ENCODE peak calls at places on chromosome 11, in seven cellular contexts. Q is HCT116, G is breast epithelium, I is tibial artery, J is heart left ventricle, B is IMR-90, D is PC-9. K is an unnamed sample.

GRCh38 chr11:14336507-14337503 is 22.2 kb downstream of the RRAS2 start:
- DNase-seq in Q (peak), G (no peak), I (no peak), J (no peak), B (peak), D (peak), K (no peak)

GRCh38 chr11:128884703-128885338 is 6.3 kb upstream of the KCNJ5 start:
- DNase-seq in Q (peak), G (peak), I (peak), J (no peak), B (peak), D (peak), K (peak)

GRCh38 chr11:8335186-8335585 is 71.5 kb upstream of the LMO1 start:
- DNase-seq in Q (no peak), G (no peak), I (no peak), J (no peak), B (no peak), D (no peak), K (no peak)

GRCh38 chr11:45468265-45468856 is 182.2 kb upstream of the SYT13 start:
- DNase-seq in Q (no peak), G (no peak), I (no peak), J (no peak), B (peak), D (no peak), K (no peak)

GRCh38 chr11:74669311-74670160 is 61.7 kb downstream of the CHRDL2 start:
- DNase-seq in Q (no peak), G (no peak), I (no peak), J (no peak), B (no peak), D (no peak), K (no peak)

GRCh38 chr11:121337078-121337477 is 44.5 kb downstream of the SC5D start:
- DNase-seq in Q (no peak), G (no peak), I (no peak), J (no peak), B (no peak), D (no peak), K (no peak)

GRCh38 chr11:76655466-76656086 is 15.0 kb downstream of the LRRC32 start:
- DNase-seq in Q (no peak), G (peak), I (no peak), J (no peak), B (no peak), D (no peak), K (no peak)

GRCh38 chr11:46491661-46492331 is 100.2 kb upstream of the CHRM4 start:
- DNase-seq in Q (no peak), G (no peak), I (no peak), J (no peak), B (peak), D (no peak), K (no peak)

GRCh38 chr11:43316451-43316850 is 4.7 kb downstream of the API5 start:
- DNase-seq in Q (no peak), G (no peak), I (no peak), J (no peak), B (peak), D (no peak), K (no peak)

GRCh38 chr11:112610996-112611795 is 350.0 kb upstream of the NCAM1 start:
- DNase-seq in Q (no peak), G (no peak), I (no peak), J (no peak), B (no peak), D (no peak), K (no peak)

GRCh38 chr11:79221417-79222130 is 219.3 kb downstream of the TENM4 start:
- DNase-seq in Q (no peak), G (no peak), I (no peak), J (no peak), B (no peak), D (no peak), K (no peak)

GRCh38 chr11:39817248-39817647 is 1642.2 kb downstream of the LRRC4C start:
- DNase-seq in Q (no peak), G (no peak), I (no peak), J (no peak), B (no peak), D (no peak), K (no peak)

GRCh38 chr11:133515075-133515474 is 17.2 kb downstream of the OPCML start:
- DNase-seq in Q (no peak), G (no peak), I (no peak), J (no peak), B (no peak), D (no peak), K (no peak)

GRCh38 chr11:61295596-61295926 is 445 bp upstream of the VWCE start:
- DNase-seq in Q (no peak), G (no peak), I (no peak), J (no peak), B (no peak), D (no peak), K (no peak)

GRCh38 chr11:71248656-71249055 is 3.7 kb downstream of the SHANK2 start:
- DNase-seq in Q (no peak), G (peak), I (peak), J (no peak), B (no peak), D (no peak), K (no peak)

GRCh38 chr11:18618341-18619025 is 15.7 kb downstream of the SPTY2D1 start:
- DNase-seq in Q (no peak), G (no peak), I (no peak), J (no peak), B (peak), D (no peak), K (no peak)

GRCh38 chr11:30155428-30155827 is 75.4 kb upstream of the FSHB start:
- DNase-seq in Q (no peak), G (no peak), I (no peak), J (no peak), B (no peak), D (no peak), K (no peak)

GRCh38 chr11:104033134-104033533 is 3.3 kb upstream of the DDI1 start:
- DNase-seq in Q (no peak), G (no peak), I (peak), J (no peak), B (peak), D (peak), K (no peak)

GRCh38 chr11:116703421-116703820 is 69.4 kb downstream of the BUD13 start:
- DNase-seq in Q (no peak), G (no peak), I (no peak), J (no peak), B (no peak), D (no peak), K (peak)

GRCh38 chr11:115941481-115941993 is 437.3 kb upstream of the CADM1 start:
- DNase-seq in Q (no peak), G (no peak), I (peak), J (peak), B (peak), D (peak), K (peak)

GRCh38 chr11:65083134-65083833 is 556 bp downstream of the CDCA5 start:
- DNase-seq in Q (no peak), G (no peak), I (no peak), J (no peak), B (no peak), D (peak), K (no peak)

GRCh38 chr11:36278531-36279245 is 10.5 kb downstream of the COMMD9 start:
- DNase-seq in Q (no peak), G (no peak), I (no peak), J (no peak), B (peak), D (no peak), K (no peak)

GRCh38 chr11:135075740-135076139 is 663.7 kb upstream of the B3GAT1 start:
- DNase-seq in Q (peak), G (peak), I (peak), J (peak), B (peak), D (peak), K (no peak)

GRCh38 chr11:65590240-65590738 is 5.3 kb downstream of the KCNK7 start:
- DNase-seq in Q (no peak), G (no peak), I (no peak), J (no peak), B (peak), D (no peak), K (no peak)

GRCh38 chr11:76806608-76807205 is 23.6 kb downstream of the TSKU start:
- DNase-seq in Q (no peak), G (no peak), I (no peak), J (no peak), B (no peak), D (no peak), K (no peak)

GRCh38 chr11:16966633-16967346 is 47.4 kb downstream of the PLEKHA7 start:
- DNase-seq in Q (no peak), G (no peak), I (no peak), J (no peak), B (no peak), D (no peak), K (no peak)

GRCh38 chr11:69636870-69637600 is 3.9 kb upstream of the CCND1 start:
- DNase-seq in Q (no peak), G (peak), I (no peak), J (no peak), B (no peak), D (peak), K (no peak)
- H3K27ac ChIP-seq in Q (peak), G (peak), I (peak), J (peak), B (peak), D (peak), K (no peak)

GRCh38 chr11:67453816-67454732 is 1.1 kb upstream of the CABP4 start:
- DNase-seq in Q (no peak), G (no peak), I (no peak), J (no peak), B (no peak), D (no peak), K (no peak)
- H3K27ac ChIP-seq in Q (no peak), G (no peak), I (no peak), J (no peak), B (no peak), D (no peak), K (no peak)

DNA sequence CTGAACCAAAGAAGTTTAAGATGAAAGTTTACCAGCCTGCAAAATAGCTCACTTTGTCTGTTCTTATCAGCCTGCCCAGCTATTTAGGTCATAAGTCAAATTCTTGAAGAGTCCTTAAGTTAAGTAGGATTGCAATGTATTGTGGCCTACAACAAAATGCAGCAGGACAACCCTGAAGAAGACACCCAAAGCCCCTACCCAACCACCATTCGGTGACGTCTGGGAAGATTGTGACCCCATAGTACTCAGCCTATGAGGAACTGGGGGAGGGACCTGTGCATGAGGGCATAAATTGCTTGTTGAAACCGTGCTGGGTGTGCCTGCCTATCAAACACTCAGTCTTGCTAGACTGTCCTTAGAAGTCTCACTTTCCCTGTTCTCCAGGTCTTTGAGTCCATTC is 50.5 kb upstream of the FDX1 start:
- DNase-seq in Q (no peak), G (no peak), I (no peak), J (no peak), B (no peak), D (peak), K (no peak)
- H3K27ac ChIP-seq in Q (no peak), G (no peak), I (no peak), J (no peak), B (no peak), D (no peak), K (no peak)

GRCh38 chr11:12235080-12235479 is 124.7 kb downstream of the MICAL2 start:
- DNase-seq in Q (no peak), G (no peak), I (no peak), J (no peak), B (no peak), D (no peak), K (no peak)
- H3K27ac ChIP-seq in Q (no peak), G (peak), I (peak), J (peak), B (peak), D (no peak), K (no peak)

DNA sequence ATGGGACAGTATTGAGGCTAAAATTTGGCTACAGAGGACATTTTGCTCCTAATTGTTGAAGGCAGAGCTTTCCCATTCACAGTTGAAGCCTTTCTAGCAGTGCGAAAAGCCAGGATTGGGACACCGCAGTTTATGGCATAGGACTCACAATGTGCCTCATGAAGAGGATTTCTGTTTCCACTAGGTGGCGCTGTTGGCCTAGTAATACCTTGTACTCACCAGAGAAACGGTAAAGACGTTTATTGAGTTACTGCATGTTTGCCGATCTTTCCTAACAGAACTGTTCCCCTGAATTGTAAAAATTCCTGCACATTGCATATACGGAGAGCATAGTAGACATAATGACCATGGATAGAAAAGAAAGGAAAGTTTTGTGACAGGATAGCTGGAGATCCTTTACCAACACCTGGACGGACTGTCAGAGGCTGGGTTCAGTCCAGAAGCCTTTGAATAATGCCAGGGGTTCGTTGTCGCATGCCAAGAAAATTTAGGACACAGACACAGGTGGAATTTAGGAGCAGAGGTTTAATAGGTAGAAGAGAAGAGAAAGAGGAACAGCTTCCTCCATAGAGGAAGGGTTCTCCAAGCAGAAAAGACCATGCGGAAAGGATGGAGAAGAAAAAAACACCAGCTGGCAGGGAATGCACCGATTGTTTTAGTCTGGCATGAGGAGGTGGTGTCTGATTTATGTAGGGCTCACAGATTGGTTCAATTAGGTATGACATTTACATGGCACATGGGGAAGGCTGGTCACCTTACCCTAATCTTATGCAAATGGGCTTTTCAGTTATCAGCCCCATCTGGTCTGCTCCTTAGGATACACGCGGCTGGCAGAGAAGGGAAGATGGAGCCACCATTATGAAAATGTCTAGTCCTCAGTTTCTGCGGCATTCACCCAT is 10.8 kb upstream of the OR51D1 start:
- DNase-seq in Q (peak), G (no peak), I (peak), J (no peak), B (peak), D (peak), K (peak)
- H3K27ac ChIP-seq in Q (no peak), G (no peak), I (no peak), J (no peak), B (no peak), D (no peak), K (no peak)

DNA sequence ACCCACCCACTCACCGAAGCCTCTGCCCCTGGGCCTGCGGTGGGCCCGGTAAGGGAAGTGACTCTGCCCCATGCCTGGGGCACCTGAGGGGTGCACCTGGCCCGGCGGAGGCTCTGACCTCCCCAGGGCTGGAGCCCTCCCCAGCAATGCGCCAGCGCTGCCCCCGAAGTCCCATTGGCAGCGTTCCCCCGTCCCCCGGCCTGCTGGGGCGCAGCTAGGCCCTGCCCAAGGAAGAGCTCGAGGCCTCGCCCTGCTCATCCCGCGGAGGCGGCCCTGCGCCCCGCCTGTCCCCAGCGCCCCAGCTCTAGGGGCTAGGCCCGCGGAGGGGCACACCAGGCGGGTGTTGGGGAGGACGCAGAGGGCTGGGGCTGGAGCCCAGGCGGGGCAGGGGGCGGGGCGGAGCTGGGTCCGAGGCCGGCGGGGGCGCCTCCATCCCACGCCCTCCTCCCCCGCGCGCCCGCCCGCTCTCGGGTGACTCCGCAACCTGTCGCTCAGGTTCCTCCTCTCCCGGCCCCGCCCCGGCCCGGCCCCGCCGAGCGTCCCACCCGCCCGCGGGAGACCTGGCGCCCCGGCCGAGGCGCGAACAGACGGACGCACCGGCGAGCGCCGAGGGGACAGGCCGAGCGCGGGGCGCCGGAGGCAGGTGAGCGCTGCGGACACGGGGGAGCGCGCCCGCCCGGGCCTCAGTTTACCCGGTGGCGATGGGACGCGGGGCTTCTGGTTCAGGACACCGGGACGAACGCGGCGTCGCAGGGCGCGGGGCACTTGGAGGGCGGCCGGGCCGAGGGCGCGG is at the start of gene EPS8L2:
- DNase-seq in Q (no peak), G (peak), I (no peak), J (peak), B (no peak), D (peak), K (no peak)
- H3K27ac ChIP-seq in Q (peak), G (peak), I (peak), J (peak), B (peak), D (peak), K (peak)

K was measured in caudate nucleus.